ENCODE peak calls at places on chromosomes 11 and 22, in seven cellular contexts. X is SHP77; E is activated CD4-positive, alpha-beta T cell treated with anti-CD3 and anti-CD28 coated beads for 1 hour; D is stimulated activated CD4-positive, alpha-beta T cell treated with anti-CD3 and anti-CD28 coated beads, Interleukin-2, amount 100 ng/mL, for 48 hours; L is SJSA1; V is activated T-helper 1 cell treated with Interleukin-2 at 50 U/mL for 16 hours; U is Kasumi-1. P is an unnamed sample.

GRCh38 chr11:1302461-1303073 is 6.9 kb downstream of the TOLLIP start:
- DNase-seq in X (no peak), E (no peak), D (no peak), L (no peak), V (no peak), U (no peak), P (no peak)

GRCh38 chr11:118634435-118635236 is 27.2 kb downstream of the PHLDB1 start:
- DNase-seq in X (peak), E (no peak), D (no peak), L (no peak), V (no peak), U (no peak), P (no peak)

GRCh38 chr11:35216962-35217667 is 78.1 kb downstream of the CD44 start:
- DNase-seq in X (no peak), E (no peak), D (no peak), L (no peak), V (no peak), U (no peak), P (no peak)

GRCh38 chr22:28019360-28019759 is 100.3 kb upstream of the PITPNB start:
- DNase-seq in X (peak), E (no peak), D (no peak), L (no peak), V (no peak), U (peak), P (no peak)

GRCh38 chr22:35752833-35753189 is 35.1 kb downstream of the APOL5 start:
- DNase-seq in X (no peak), E (no peak), D (no peak), L (no peak), V (no peak), U (peak), P (no peak)

GRCh38 chr11:61298663-61299244 is 3.6 kb upstream of the VWCE start:
- DNase-seq in X (no peak), E (no peak), D (no peak), L (no peak), V (no peak), U (no peak), P (no peak)

GRCh38 chr11:65505434-65506315 is 6.8 kb downstream of the MALAT1 start:
- DNase-seq in X (no peak), E (no peak), D (no peak), L (no peak), V (no peak), U (no peak), P (no peak)

GRCh38 chr11:102577182-102577581 is 46.6 kb upstream of the MMP7 start:
- DNase-seq in X (no peak), E (no peak), D (no peak), L (no peak), V (no peak), U (peak), P (no peak)

GRCh38 chr11:11973361-11973800 is 35.0 kb downstream of the DKK3 start:
- DNase-seq in X (no peak), E (no peak), D (no peak), L (peak), V (no peak), U (no peak), P (no peak)

GRCh38 chr11:113553235-113553634 is 78.0 kb upstream of the DRD2 start:
- DNase-seq in X (no peak), E (no peak), D (no peak), L (peak), V (no peak), U (no peak), P (no peak)

GRCh38 chr11:77113382-77114088 is 10.9 kb downstream of the OMP start:
- DNase-seq in X (peak), E (no peak), D (peak), L (no peak), V (no peak), U (peak), P (no peak)

GRCh38 chr11:2190670-2191471 is 19.3 kb upstream of the TH start:
- DNase-seq in X (no peak), E (no peak), D (no peak), L (no peak), V (no peak), U (peak), P (peak)

GRCh38 chr22:46681010-46681409 is 57.0 kb downstream of the CERK start:
- DNase-seq in X (peak), E (no peak), D (no peak), L (no peak), V (no peak), U (peak), P (no peak)

GRCh38 chr11:369336-370018 is at the start of gene B4GALNT4:
- DNase-seq in X (no peak), E (no peak), D (no peak), L (no peak), V (no peak), U (no peak), P (no peak)

GRCh38 chr22:37163618-37164534 is 14.2 kb upstream of the IL2RB start:
- DNase-seq in X (no peak), E (no peak), D (peak), L (no peak), V (no peak), U (no peak), P (no peak)

GRCh38 chr11:108906329-108906728 is 241.5 kb downstream of the DDX10 start:
- DNase-seq in X (no peak), E (no peak), D (no peak), L (no peak), V (no peak), U (no peak), P (no peak)

GRCh38 chr11:72798361-72798760 is 4.5 kb upstream of the STARD10 start:
- DNase-seq in X (no peak), E (no peak), D (no peak), L (no peak), V (no peak), U (no peak), P (no peak)

GRCh38 chr11:14390669-14391068 is 31.7 kb upstream of the RRAS2 start:
- DNase-seq in X (no peak), E (no peak), D (no peak), L (peak), V (no peak), U (no peak), P (no peak)

GRCh38 chr11:28529540-28530410 is 421.6 kb downstream of the METTL15 start:
- DNase-seq in X (no peak), E (no peak), D (no peak), L (peak), V (no peak), U (peak), P (peak)

GRCh38 chr11:61120865-61121831 is 18.9 kb downstream of the CD5 start:
- DNase-seq in X (no peak), E (peak), D (no peak), L (no peak), V (no peak), U (no peak), P (no peak)

GRCh38 chr22:31289335-31289734 is 3.0 kb downstream of the PIK3IP1 start:
- DNase-seq in X (peak), E (no peak), D (no peak), L (no peak), V (no peak), U (no peak), P (no peak)

GRCh38 chr11:473975-474785 is 24.1 kb downstream of the PTDSS2 start:
- DNase-seq in X (no peak), E (no peak), D (no peak), L (no peak), V (no peak), U (no peak), P (peak)

GRCh38 chr11:83070878-83071640 is 638 bp downstream of the RAB30 start:
- DNase-seq in X (no peak), E (no peak), D (peak), L (no peak), V (no peak), U (peak), P (no peak)